ENCODE peak calls at places on chromosomes 6 and 20, in four cellular contexts. M is GM12878, Y is posterior cingulate gyrus, W is psoas muscle. H is an unnamed sample.

GRCh38 chr6:73367761-73368355 is 1.8 kb downstream of the OOEP start:
- DNase-seq in M (no peak), Y (no peak), W (no peak), H (no peak)

GRCh38 chr20:37539956-37540455 is 12.3 kb upstream of the BLCAP start:
- DNase-seq in M (no peak), Y (no peak), W (no peak), H (no peak)

GRCh38 chr20:37728635-37728983 is 34.8 kb downstream of the CTNNBL1 start:
- DNase-seq in M (no peak), Y (no peak), W (no peak), H (no peak)

GRCh38 chr6:16477367-16478149 is 239.2 kb downstream of the GMPR start:
- DNase-seq in M (no peak), Y (no peak), W (peak), H (no peak)

GRCh38 chr6:87277123-87277522 is 45.3 kb upstream of the SMIM8 start:
- DNase-seq in M (no peak), Y (no peak), W (no peak), H (no peak)

GRCh38 chr20:50551288-50551687 is 41.1 kb downstream of the PTPN1 start:
- DNase-seq in M (no peak), Y (no peak), W (no peak), H (no peak)

GRCh38 chr20:8156603-8157079 is 24.6 kb downstream of the PLCB1 start:
- DNase-seq in M (peak), Y (no peak), W (no peak), H (no peak)

GRCh38 chr6:5471044-5471443 is 209.7 kb downstream of the FARS2 start:
- DNase-seq in M (peak), Y (peak), W (peak), H (peak)

GRCh38 chr6:17816921-17817611 is 110.3 kb upstream of the NUP153 start:
- DNase-seq in M (no peak), Y (no peak), W (no peak), H (no peak)

GRCh38 chr6:21999012-21999528 is 297.8 kb downstream of the PRL start:
- DNase-seq in M (no peak), Y (no peak), W (no peak), H (no peak)

GRCh38 chr6:159999240-159999671 is 30.4 kb downstream of the IGF2R start:
- DNase-seq in M (no peak), Y (no peak), W (no peak), H (no peak)

GRCh38 chr6:168132531-168133184 is 53.6 kb upstream of the FRMD1 start:
- DNase-seq in M (no peak), Y (peak), W (peak), H (no peak)

GRCh38 chr6:7769702-7770101 is 43.8 kb downstream of the BMP6 start:
- DNase-seq in M (no peak), Y (no peak), W (no peak), H (no peak)

GRCh38 chr20:32924781-32925180 is 66.1 kb downstream of the EFCAB8 start:
- DNase-seq in M (no peak), Y (no peak), W (no peak), H (no peak)

GRCh38 chr20:4091332-4092135 is 76.2 kb upstream of the RNF24 start:
- DNase-seq in M (no peak), Y (peak), W (peak), H (no peak)

GRCh38 chr20:57061058-57061900 is 205.2 kb downstream of the BMP7 start:
- DNase-seq in M (no peak), Y (peak), W (no peak), H (no peak)